ENCODE peak calls at places on chromosomes 16 and 17, in six cellular contexts. Z is cardiac septum, N is WTC11, G is progenitor cell of endocrine pancreas, X is left colon, B is frontal cortex. F is an unnamed sample.

GRCh38 chr17:37789166-37789565 is 44.3 kb upstream of the HNF1B start:
- DNase-seq in X (no peak), B (no peak), Z (no peak), G (no peak), N (no peak), F (no peak)

GRCh38 chr17:7629939-7630571 is at the start of gene SHBG:
- DNase-seq in G (no peak), N (no peak), X (no peak), Z (no peak), B (no peak), F (no peak)

GRCh38 chr17:75535119-75535537 is 9.6 kb downstream of the LLGL2 start:
- DNase-seq in N (no peak), X (peak), G (peak), Z (no peak), B (no peak), F (no peak)

GRCh38 chr16:72990003-72990521 is 57.9 kb downstream of the ZFHX3 start:
- DNase-seq in Z (no peak), X (peak), B (no peak), N (no peak), G (no peak), F (no peak)

GRCh38 chr17:59361386-59361785 is 29.9 kb downstream of the YPEL2 start:
- DNase-seq in G (no peak), B (no peak), X (no peak), Z (no peak), N (no peak), F (no peak)

GRCh38 chr17:82463881-82464566 is 5.5 kb downstream of the NARF start:
- DNase-seq in X (no peak), Z (no peak), G (no peak), B (no peak), N (no peak), F (no peak)

GRCh38 chr17:70144260-70144846 is 25.0 kb upstream of the KCNJ2 start:
- DNase-seq in X (no peak), G (no peak), N (no peak), Z (no peak), B (no peak), F (peak)

GRCh38 chr16:52052818-52053217 is 494.1 kb downstream of the TOX3 start:
- DNase-seq in X (no peak), Z (no peak), N (no peak), B (no peak), G (no peak), F (no peak)

GRCh38 chr17:78803161-78803845 is 21.2 kb upstream of the CYTH1 start:
- DNase-seq in G (no peak), Z (peak), N (no peak), B (no peak), X (no peak), F (no peak)

GRCh38 chr16:48081656-48082055 is 74.1 kb downstream of the ABCC12 start:
- DNase-seq in B (no peak), G (no peak), Z (no peak), X (no peak), N (no peak), F (no peak)

GRCh38 chr16:21990381-21990944 is 10.5 kb downstream of the PDZD9 start:
- DNase-seq in X (no peak), B (no peak), Z (no peak), G (no peak), N (no peak), F (no peak)

GRCh38 chr17:65398036-65398787 is 163.2 kb downstream of the AXIN2 start:
- DNase-seq in N (no peak), Z (no peak), B (no peak), G (no peak), X (no peak), F (no peak)

GRCh38 chr16:30974348-30974747 is 10.7 kb upstream of the HSD3B7 start:
- DNase-seq in B (no peak), G (no peak), N (no peak), X (no peak), Z (no peak), F (no peak)

GRCh38 chr16:66845791-66846221 is 1.6 kb downstream of the CA7 start:
- DNase-seq in G (no peak), B (no peak), Z (no peak), X (no peak), N (no peak), F (no peak)

GRCh38 chr17:30793282-30793977 is 31.1 kb downstream of the CRLF3 start:
- DNase-seq in N (no peak), Z (no peak), X (no peak), B (no peak), G (no peak), F (no peak)

GRCh38 chr17:41061969-41062368 is 2.1 kb upstream of the KRTAP2-3 start:
- DNase-seq in G (no peak), Z (no peak), B (no peak), N (no peak), X (no peak), F (no peak)

GRCh38 chr17:44608732-44609435 is 47.4 kb upstream of the MEIOC start:
- DNase-seq in X (no peak), Z (no peak), N (no peak), B (no peak), G (no peak), F (no peak)

GRCh38 chr17:40953876-40954275 is 12.9 kb downstream of the KRT39 start:
- DNase-seq in B (no peak), G (no peak), X (no peak), N (no peak), Z (no peak), F (no peak)

GRCh38 chr17:6831662-6832263 is at the start of gene TEKT1:
- DNase-seq in X (peak), Z (peak), G (peak), N (peak), B (peak), F (peak)

GRCh38 chr16:66382171-66382965 is 15.9 kb downstream of the CDH5 start:
- DNase-seq in B (no peak), Z (no peak), G (no peak), X (no peak), N (peak), F (no peak)

GRCh38 chr17:29212681-29213121 is 32.5 kb upstream of the MYO18A start:
- DNase-seq in X (no peak), Z (no peak), N (no peak), G (no peak), B (no peak), F (no peak)

GRCh38 chr17:7836596-7837374 is 2.8 kb downstream of the KDM6B start:
- DNase-seq in B (no peak), X (peak), Z (peak), N (peak), G (peak), F (peak)

F was measured in neuronal stem cell.